ENCODE peak calls at places on chromosome 13, in ten cellular contexts. One of them, this sample, is unnamed.

GRCh38 chr13:32647926-32648325 is 61.7 kb downstream of the PDS5B start:
- DNase-seq in heart left ventricle: no peak
- DNase-seq in sigmoid colon: no peak
- DNase-seq in A549: no peak
- DNase-seq in adrenal gland: no peak
- DNase-seq in transverse colon: no peak
- DNase-seq in vagina: no peak
- DNase-seq in body of pancreas: no peak
- DNase-seq in HCT116: no peak
- DNase-seq in stomach: no peak
- DNase-seq in this sample: peak

GRCh38 chr13:44749906-44750305 is 173.8 kb upstream of the TSC22D1 start:
- DNase-seq in heart left ventricle: no peak
- DNase-seq in sigmoid colon: no peak
- DNase-seq in A549: no peak
- DNase-seq in adrenal gland: no peak
- DNase-seq in transverse colon: no peak
- DNase-seq in vagina: no peak
- DNase-seq in body of pancreas: no peak
- DNase-seq in HCT116: no peak
- DNase-seq in stomach: no peak
- DNase-seq in this sample: no peak

GRCh38 chr13:112744306-112745021 is 54.6 kb downstream of the ATP11A start:
- DNase-seq in heart left ventricle: no peak
- DNase-seq in sigmoid colon: no peak
- DNase-seq in A549: no peak
- DNase-seq in adrenal gland: no peak
- DNase-seq in transverse colon: no peak
- DNase-seq in vagina: no peak
- DNase-seq in body of pancreas: no peak
- DNase-seq in HCT116: no peak
- DNase-seq in stomach: no peak
- DNase-seq in this sample: no peak

GRCh38 chr13:51801631-51802099 is 2.3 kb downstream of the DHRS12 start:
- DNase-seq in heart left ventricle: peak
- DNase-seq in sigmoid colon: peak
- DNase-seq in A549: peak
- DNase-seq in adrenal gland: peak
- DNase-seq in transverse colon: peak
- DNase-seq in vagina: no peak
- DNase-seq in body of pancreas: peak
- DNase-seq in HCT116: no peak
- DNase-seq in stomach: peak
- DNase-seq in this sample: no peak

GRCh38 chr13:33347866-33348265 is 62.3 kb upstream of the STARD13 start:
- DNase-seq in heart left ventricle: no peak
- DNase-seq in sigmoid colon: no peak
- DNase-seq in A549: no peak
- DNase-seq in adrenal gland: no peak
- DNase-seq in transverse colon: no peak
- DNase-seq in vagina: no peak
- DNase-seq in body of pancreas: no peak
- DNase-seq in HCT116: no peak
- DNase-seq in stomach: no peak
- DNase-seq in this sample: no peak

GRCh38 chr13:97226788-97227627 is 4.9 kb downstream of the MBNL2 start:
- DNase-seq in heart left ventricle: no peak
- DNase-seq in sigmoid colon: peak
- DNase-seq in A549: no peak
- DNase-seq in adrenal gland: peak
- DNase-seq in transverse colon: peak
- DNase-seq in vagina: no peak
- DNase-seq in body of pancreas: peak
- DNase-seq in HCT116: no peak
- DNase-seq in stomach: peak
- DNase-seq in this sample: no peak

GRCh38 chr13:40318366-40318765 is 348.1 kb downstream of the FOXO1 start:
- DNase-seq in heart left ventricle: peak
- DNase-seq in sigmoid colon: no peak
- DNase-seq in A549: no peak
- DNase-seq in adrenal gland: peak
- DNase-seq in transverse colon: peak
- DNase-seq in vagina: no peak
- DNase-seq in body of pancreas: peak
- DNase-seq in HCT116: no peak
- DNase-seq in stomach: peak
- DNase-seq in this sample: peak

GRCh38 chr13:79765331-79765730 is 284.4 kb downstream of the NDFIP2 start:
- DNase-seq in heart left ventricle: no peak
- DNase-seq in sigmoid colon: no peak
- DNase-seq in A549: no peak
- DNase-seq in adrenal gland: no peak
- DNase-seq in transverse colon: no peak
- DNase-seq in vagina: no peak
- DNase-seq in body of pancreas: no peak
- DNase-seq in HCT116: no peak
- DNase-seq in stomach: no peak
- DNase-seq in this sample: no peak

GRCh38 chr13:90954605-90955004 is 392.9 kb upstream of the MIR17HG start:
- DNase-seq in heart left ventricle: no peak
- DNase-seq in sigmoid colon: no peak
- DNase-seq in A549: no peak
- DNase-seq in adrenal gland: no peak
- DNase-seq in transverse colon: no peak
- DNase-seq in vagina: no peak
- DNase-seq in body of pancreas: no peak
- DNase-seq in HCT116: no peak
- DNase-seq in stomach: no peak
- DNase-seq in this sample: no peak

GRCh38 chr13:28679628-28680027 is 20.7 kb downstream of the POMP start:
- DNase-seq in heart left ventricle: no peak
- DNase-seq in sigmoid colon: no peak
- DNase-seq in A549: no peak
- DNase-seq in adrenal gland: no peak
- DNase-seq in transverse colon: no peak
- DNase-seq in vagina: no peak
- DNase-seq in body of pancreas: no peak
- DNase-seq in HCT116: no peak
- DNase-seq in stomach: no peak
- DNase-seq in this sample: no peak

GRCh38 chr13:102555914-102556553 is 40.8 kb upstream of the TPP2 start:
- DNase-seq in heart left ventricle: no peak
- DNase-seq in sigmoid colon: no peak
- DNase-seq in A549: peak
- DNase-seq in adrenal gland: no peak
- DNase-seq in transverse colon: no peak
- DNase-seq in vagina: no peak
- DNase-seq in body of pancreas: no peak
- DNase-seq in HCT116: peak
- DNase-seq in stomach: no peak
- DNase-seq in this sample: no peak

GRCh38 chr13:41546372-41547252 is 89.3 kb downstream of the RGCC start:
- DNase-seq in heart left ventricle: no peak
- DNase-seq in sigmoid colon: no peak
- DNase-seq in A549: no peak
- DNase-seq in adrenal gland: no peak
- DNase-seq in transverse colon: no peak
- DNase-seq in vagina: no peak
- DNase-seq in body of pancreas: no peak
- DNase-seq in HCT116: no peak
- DNase-seq in stomach: no peak
- DNase-seq in this sample: no peak

GRCh38 chr13:108993346-108993745 is 363.9 kb downstream of the MYO16 start:
- DNase-seq in heart left ventricle: no peak
- DNase-seq in sigmoid colon: no peak
- DNase-seq in A549: no peak
- DNase-seq in adrenal gland: no peak
- DNase-seq in transverse colon: no peak
- DNase-seq in vagina: no peak
- DNase-seq in body of pancreas: no peak
- DNase-seq in HCT116: no peak
- DNase-seq in stomach: no peak
- DNase-seq in this sample: no peak

GRCh38 chr13:87089391-87089790 is 581.8 kb upstream of the SLITRK5 start:
- DNase-seq in heart left ventricle: no peak
- DNase-seq in sigmoid colon: no peak
- DNase-seq in A549: no peak
- DNase-seq in adrenal gland: no peak
- DNase-seq in transverse colon: no peak
- DNase-seq in vagina: no peak
- DNase-seq in body of pancreas: no peak
- DNase-seq in HCT116: no peak
- DNase-seq in stomach: no peak
- DNase-seq in this sample: no peak

GRCh38 chr13:75357576-75358295 is 124.2 kb downstream of the TBC1D4 start:
- DNase-seq in heart left ventricle: peak
- DNase-seq in sigmoid colon: no peak
- DNase-seq in A549: peak
- DNase-seq in adrenal gland: peak
- DNase-seq in transverse colon: no peak
- DNase-seq in vagina: no peak
- DNase-seq in body of pancreas: peak
- DNase-seq in HCT116: peak
- DNase-seq in stomach: no peak
- DNase-seq in this sample: no peak

DNA sequence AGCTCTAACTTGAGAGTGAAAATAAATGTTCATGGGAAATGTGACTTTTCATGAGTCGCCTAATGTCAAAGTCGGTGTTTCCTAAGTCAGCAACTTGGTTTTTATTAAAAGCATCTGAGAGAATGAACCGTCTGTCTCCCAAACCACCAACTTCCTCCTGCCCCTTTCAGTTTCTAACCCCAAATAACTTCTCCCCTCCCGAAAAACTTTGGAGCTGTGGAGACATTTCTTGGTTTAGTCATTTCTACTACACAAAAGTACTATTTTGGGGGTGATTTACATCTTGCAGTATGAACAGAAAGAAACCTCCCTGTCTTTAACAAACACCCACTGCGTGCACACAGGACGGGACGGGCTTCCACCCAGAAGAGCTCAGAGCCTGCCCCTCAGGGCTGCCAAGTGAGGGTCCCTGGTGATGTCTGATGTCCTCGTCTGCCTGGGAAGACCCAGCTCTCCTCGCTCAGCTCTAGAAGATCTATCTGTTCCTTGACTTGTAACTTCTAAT is 65.0 kb downstream of the RASA3 start:
- DNase-seq in heart left ventricle: no peak
- DNase-seq in sigmoid colon: no peak
- DNase-seq in A549: no peak
- DNase-seq in adrenal gland: no peak
- DNase-seq in transverse colon: no peak
- DNase-seq in vagina: no peak
- DNase-seq in body of pancreas: no peak
- DNase-seq in HCT116: no peak
- DNase-seq in stomach: no peak
- DNase-seq in this sample: no peak
- TF ChIP-seq POLR2A in heart left ventricle: no peak
- TF ChIP-seq POLR2A in sigmoid colon: no peak
- TF ChIP-seq POLR2A in A549: no peak
- TF ChIP-seq POLR2A in adrenal gland: no peak
- TF ChIP-seq POLR2A in transverse colon: no peak
- TF ChIP-seq POLR2A in vagina: no peak
- TF ChIP-seq POLR2A in body of pancreas: no peak
- TF ChIP-seq POLR2A in HCT116: no peak
- TF ChIP-seq POLR2A in stomach: no peak
- TF ChIP-seq POLR2A in this sample: no peak

GRCh38 chr13:26213982-26214381 is 8.1 kb downstream of the RNF6 start:
- DNase-seq in heart left ventricle: no peak
- DNase-seq in sigmoid colon: no peak
- DNase-seq in A549: no peak
- DNase-seq in adrenal gland: no peak
- DNase-seq in transverse colon: no peak
- DNase-seq in vagina: no peak
- DNase-seq in body of pancreas: no peak
- DNase-seq in HCT116: no peak
- DNase-seq in stomach: no peak
- DNase-seq in this sample: no peak
- TF ChIP-seq POLR2A in heart left ventricle: no peak
- TF ChIP-seq POLR2A in sigmoid colon: no peak
- TF ChIP-seq POLR2A in A549: no peak
- TF ChIP-seq POLR2A in adrenal gland: no peak
- TF ChIP-seq POLR2A in transverse colon: no peak
- TF ChIP-seq POLR2A in vagina: no peak
- TF ChIP-seq POLR2A in body of pancreas: no peak
- TF ChIP-seq POLR2A in HCT116: no peak
- TF ChIP-seq POLR2A in stomach: no peak
- TF ChIP-seq POLR2A in this sample: no peak

GRCh38 chr13:78658630-78659449 is at the start of gene OBI1:
- DNase-seq in heart left ventricle: peak
- DNase-seq in sigmoid colon: peak
- DNase-seq in A549: peak
- DNase-seq in adrenal gland: peak
- DNase-seq in transverse colon: peak
- DNase-seq in vagina: no peak
- DNase-seq in body of pancreas: peak
- DNase-seq in HCT116: peak
- DNase-seq in stomach: peak
- DNase-seq in this sample: peak
- TF ChIP-seq POLR2A in heart left ventricle: peak
- TF ChIP-seq POLR2A in sigmoid colon: peak
- TF ChIP-seq POLR2A in A549: peak
- TF ChIP-seq POLR2A in adrenal gland: peak
- TF ChIP-seq POLR2A in transverse colon: peak
- TF ChIP-seq POLR2A in vagina: peak
- TF ChIP-seq POLR2A in body of pancreas: peak
- TF ChIP-seq POLR2A in HCT116: peak
- TF ChIP-seq POLR2A in stomach: no peak
- TF ChIP-seq POLR2A in this sample: peak

GRCh38 chr13:110894086-110894485 is 20.8 kb downstream of the ANKRD10 start:
- DNase-seq in heart left ventricle: no peak
- DNase-seq in sigmoid colon: no peak
- DNase-seq in A549: no peak
- DNase-seq in adrenal gland: no peak
- DNase-seq in transverse colon: no peak
- DNase-seq in vagina: no peak
- DNase-seq in body of pancreas: no peak
- DNase-seq in HCT116: no peak
- DNase-seq in stomach: no peak
- DNase-seq in this sample: no peak

GRCh38 chr13:110893571-110893970 is 21.3 kb downstream of the ANKRD10 start:
- DNase-seq in heart left ventricle: no peak
- DNase-seq in sigmoid colon: no peak
- DNase-seq in A549: no peak
- DNase-seq in adrenal gland: no peak
- DNase-seq in transverse colon: no peak
- DNase-seq in vagina: no peak
- DNase-seq in body of pancreas: no peak
- DNase-seq in HCT116: no peak
- DNase-seq in stomach: no peak
- DNase-seq in this sample: no peak

GRCh38 chr13:110902370-110902769 is 12.5 kb downstream of the ANKRD10 start:
- DNase-seq in heart left ventricle: no peak
- DNase-seq in sigmoid colon: no peak
- DNase-seq in A549: no peak
- DNase-seq in adrenal gland: no peak
- DNase-seq in transverse colon: no peak
- DNase-seq in vagina: no peak
- DNase-seq in body of pancreas: no peak
- DNase-seq in HCT116: no peak
- DNase-seq in stomach: no peak
- DNase-seq in this sample: no peak

GRCh38 chr13:110897521-110897920 is 17.3 kb downstream of the ANKRD10 start:
- DNase-seq in heart left ventricle: no peak
- DNase-seq in sigmoid colon: no peak
- DNase-seq in A549: no peak
- DNase-seq in adrenal gland: no peak
- DNase-seq in transverse colon: no peak
- DNase-seq in vagina: no peak
- DNase-seq in body of pancreas: no peak
- DNase-seq in HCT116: no peak
- DNase-seq in stomach: no peak
- DNase-seq in this sample: no peak

GRCh38 chr13:110897024-110897423 is 17.8 kb downstream of the ANKRD10 start:
- DNase-seq in heart left ventricle: no peak
- DNase-seq in sigmoid colon: no peak
- DNase-seq in A549: no peak
- DNase-seq in adrenal gland: no peak
- DNase-seq in transverse colon: no peak
- DNase-seq in vagina: no peak
- DNase-seq in body of pancreas: no peak
- DNase-seq in HCT116: no peak
- DNase-seq in stomach: no peak
- DNase-seq in this sample: no peak
- TF ChIP-seq POLR2A in heart left ventricle: no peak
- TF ChIP-seq POLR2A in sigmoid colon: no peak
- TF ChIP-seq POLR2A in A549: no peak
- TF ChIP-seq POLR2A in adrenal gland: no peak
- TF ChIP-seq POLR2A in transverse colon: no peak
- TF ChIP-seq POLR2A in vagina: no peak
- TF ChIP-seq POLR2A in body of pancreas: no peak
- TF ChIP-seq POLR2A in HCT116: no peak
- TF ChIP-seq POLR2A in stomach: no peak
- TF ChIP-seq POLR2A in this sample: no peak

This sample was measured in Peyer's patch.